ENCODE peak calls at places on chromosomes 7 and 10, in four cellular contexts. R, C, J and S are unnamed samples.

GRCh38 chr7:52088008-52088787 is 771.6 kb upstream of the COBL start:
- DNase-seq in J (no peak), C (no peak), R (no peak), S (no peak)

GRCh38 chr7:42414961-42415505 is 178.0 kb upstream of the GLI3 start:
- DNase-seq in J (no peak), R (no peak), C (no peak), S (no peak)

GRCh38 chr7:102063736-102064135 is 222.9 kb upstream of the SH2B2 start:
- DNase-seq in C (peak), J (no peak), R (no peak), S (no peak)

GRCh38 chr7:29196971-29197370 is 2.4 kb downstream of the CHN2 start:
- DNase-seq in R (no peak), C (no peak), J (no peak), S (no peak)

GRCh38 chr7:55339033-55339995 is 25.8 kb upstream of the LANCL2 start:
- DNase-seq in R (peak), J (no peak), C (no peak), S (no peak)

GRCh38 chr10:110420401-110421193 is 77.1 kb upstream of the DUSP5 start:
- DNase-seq in J (no peak), C (peak), R (peak), S (no peak)

GRCh38 chr7:47689558-47689957 is 107.6 kb upstream of the TNS3 start:
- DNase-seq in R (no peak), J (no peak), C (no peak), S (no peak)

GRCh38 chr7:18580945-18581344 is 85.4 kb downstream of the HDAC9 start:
- DNase-seq in C (no peak), J (no peak), R (no peak), S (no peak)

GRCh38 chr7:10908600-10908999 is 65.1 kb upstream of the PHF14 start:
- DNase-seq in J (no peak), C (no peak), R (no peak), S (no peak)

GRCh38 chr7:40698214-40698920 is 563.6 kb downstream of the SUGCT start:
- DNase-seq in R (no peak), C (no peak), J (no peak), S (no peak)

DNA sequence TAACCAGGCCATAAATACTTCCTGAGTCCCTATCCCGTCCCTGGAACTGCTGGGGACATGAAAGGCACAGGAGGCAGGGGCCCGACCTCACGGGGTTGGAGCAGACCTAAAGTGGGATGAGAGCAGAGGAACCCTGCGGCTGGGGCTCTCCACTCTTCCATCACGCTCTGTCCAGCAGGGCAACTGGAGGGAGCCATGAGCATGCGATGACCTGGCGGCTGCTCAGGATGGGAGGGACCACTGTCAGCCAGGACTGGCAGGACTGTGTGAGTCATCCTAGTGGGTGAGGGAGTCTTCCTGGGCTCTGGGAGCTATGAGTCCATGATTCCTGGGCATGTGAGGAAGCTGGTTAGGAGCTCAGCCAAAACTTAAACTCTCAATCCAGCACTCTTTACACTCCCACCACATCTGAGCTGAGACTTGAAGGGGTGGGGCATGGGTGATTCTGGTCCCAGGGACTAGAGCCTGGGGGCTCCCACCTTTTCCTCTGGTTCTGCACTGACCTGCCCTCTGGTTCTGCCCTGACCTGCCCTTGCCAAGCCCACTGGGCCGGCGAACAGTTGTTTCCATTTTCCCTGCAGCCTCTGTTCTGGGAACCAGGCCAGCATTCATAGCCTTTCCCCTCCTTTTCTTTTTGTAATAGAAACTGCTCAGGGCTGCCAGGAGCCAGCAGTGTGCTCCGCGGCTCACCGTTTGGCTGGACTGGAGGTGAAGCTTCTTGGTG is 47.1 kb downstream of the SYPL1 start:
- DNase-seq in R (no peak), J (no peak), C (peak), S (peak)
- TF ChIP-seq POLR2AphosphoS5 in R (no peak), J (no peak), C (peak), S (peak)

GRCh38 chr7:70322786-70323185 is 724.5 kb downstream of the AUTS2 start:
- DNase-seq in C (no peak), J (no peak), R (no peak), S (no peak)
- TF ChIP-seq POLR2AphosphoS5 in C (no peak), J (no peak), R (no peak), S (no peak)

GRCh38 chr10:48194830-48195229 is 79.7 kb downstream of the FRMPD2 start:
- DNase-seq in R (no peak), C (no peak), J (no peak), S (no peak)
- TF ChIP-seq POLR2AphosphoS5 in R (no peak), C (no peak), J (no peak), S (no peak)

GRCh38 chr7:81803267-81803666 is 33.4 kb upstream of the HGF start:
- DNase-seq in R (no peak), J (no peak), C (no peak), S (no peak)
- TF ChIP-seq POLR2AphosphoS5 in R (no peak), J (no peak), C (no peak), S (no peak)

GRCh38 chr10:17457083-17457482 is 2.7 kb upstream of the ST8SIA6 start:
- DNase-seq in C (no peak), J (no peak), R (no peak), S (no peak)
- TF ChIP-seq POLR2AphosphoS5 in C (no peak), J (no peak), R (no peak), S (no peak)

GRCh38 chr10:19974138-19974537 is 157.9 kb downstream of the PLXDC2 start:
- DNase-seq in J (no peak), R (peak), C (no peak), S (no peak)
- TF ChIP-seq POLR2AphosphoS5 in J (no peak), R (no peak), C (no peak), S (no peak)

DNA sequence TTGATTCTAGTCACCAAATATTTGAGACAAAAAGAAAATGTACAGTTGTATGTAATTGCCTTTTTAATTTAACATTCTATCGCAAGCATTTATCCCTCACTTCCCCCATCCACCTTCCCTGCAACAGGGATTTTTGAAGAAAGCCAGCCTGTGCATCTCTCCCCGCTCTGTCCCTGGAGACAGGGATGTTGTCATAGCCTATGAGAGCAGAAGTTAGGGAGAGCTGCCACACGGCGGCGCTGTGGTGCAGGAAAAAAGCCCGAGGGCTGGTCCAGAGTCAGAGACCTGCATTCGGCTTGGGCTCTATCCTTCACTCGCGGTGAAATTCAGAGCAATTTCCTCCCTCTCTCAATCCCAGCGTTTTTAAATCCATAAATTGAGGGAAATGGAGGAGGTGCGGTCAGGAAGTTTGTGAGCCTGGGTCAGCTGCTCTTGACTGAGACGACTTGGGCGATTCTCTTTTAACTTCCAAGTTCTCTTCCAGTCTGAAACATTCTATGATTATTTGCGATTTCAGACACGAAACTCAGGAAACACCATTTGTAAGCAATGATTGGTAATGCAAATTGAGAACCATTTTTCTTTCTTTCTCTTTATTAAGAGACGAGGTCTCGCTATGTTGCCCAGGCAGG is 17.5 kb downstream of the HKDC1 start:
- DNase-seq in C (peak), R (peak), J (peak), S (peak)
- TF ChIP-seq POLR2AphosphoS5 in C (peak), R (no peak), J (no peak), S (no peak)